ENCODE peak calls at places on chromosomes 11 and 22, in ten cellular contexts. F is fibroblast of lung, T is H9, S is mesenchymal stem cell, R is Karpas-422, X is endothelial cell of umbilical vein, M is GM23248, E is IMR-90, J is GM12878, O is neuronal stem cell. V is an unnamed sample. For H3K9me3, the result is how much of the 10 kb centered on the place peaks cover.

GRCh38 chr22:26367402-26368245 is 61.4 kb upstream of the ASPHD2 start:
- DNase-seq in S (peak), R (peak), T (peak), F (peak), J (no peak), X (peak), M (peak), O (peak), E (peak), V (peak)

GRCh38 chr11:121575250-121575962 is 122.6 kb upstream of the SORL1-AS1 start:
- DNase-seq in F (peak), T (no peak), M (peak), J (peak), E (peak), R (no peak), O (no peak), X (no peak), S (peak), V (no peak)

GRCh38 chr22:50576806-50577696 is 1.2 kb downstream of the CPT1B start:
- DNase-seq in O (no peak), R (no peak), T (no peak), S (no peak), E (no peak), F (no peak), X (no peak), J (no peak), M (no peak), V (no peak)

GRCh38 chr11:116376054-116376453 is 396.7 kb downstream of the BUD13 start:
- DNase-seq in O (no peak), M (no peak), R (no peak), T (no peak), S (no peak), X (no peak), F (no peak), E (no peak), J (no peak), V (no peak)

GRCh38 chr22:17700778-17701177 is 62.2 kb downstream of the BCL2L13 start:
- DNase-seq in J (no peak), T (no peak), X (peak), O (no peak), R (no peak), M (peak), F (no peak), E (no peak), S (no peak), V (no peak)

GRCh38 chr22:46995501-46996360 is 233.3 kb downstream of the TBC1D22A start:
- DNase-seq in O (no peak), R (no peak), T (no peak), J (no peak), F (no peak), S (no peak), X (no peak), E (no peak), M (no peak), V (no peak)

GRCh38 chr22:29029202-29030000 is 32.2 kb downstream of the C22orf31 start:
- DNase-seq in F (no peak), O (no peak), M (no peak), X (no peak), T (no peak), J (no peak), R (no peak), S (no peak), E (no peak), V (no peak)

GRCh38 chr11:120185678-120186407 is 25.0 kb upstream of the OAF start:
- DNase-seq in T (peak), O (no peak), R (no peak), S (no peak), X (no peak), J (no peak), M (no peak), E (no peak), F (no peak), V (peak)

GRCh38 chr11:20671856-20672546 is 2.6 kb downstream of the NELL1 start:
- DNase-seq in F (no peak), S (no peak), R (no peak), J (no peak), O (no peak), X (no peak), M (peak), E (no peak), T (no peak), V (peak)

GRCh38 chr11:111623527-111624030 is 21.3 kb downstream of the SIK2 start:
- DNase-seq in X (no peak), S (no peak), J (peak), F (no peak), M (no peak), T (no peak), R (no peak), O (no peak), E (no peak), V (peak)

GRCh38 chr11:134578807-134579708 is 167.0 kb upstream of the B3GAT1 start:
- DNase-seq in E (no peak), X (no peak), F (no peak), J (no peak), T (no peak), O (no peak), S (no peak), R (peak), M (no peak), V (no peak)

GRCh38 chr11:124769804-124770774 is 8.0 kb upstream of the ESAM start:
- DNase-seq in S (peak), T (no peak), J (no peak), O (no peak), R (no peak), M (peak), E (peak), F (peak), X (peak), V (no peak)

GRCh38 chr22:24938741-24939341 is 7.7 kb downstream of the LHFPL7 start:
- DNase-seq in S (peak), M (peak), X (peak), T (peak), E (peak), F (peak), J (no peak), O (no peak), R (peak), V (peak)

GRCh38 chr22:47225080-47225930 is 462.9 kb downstream of the TBC1D22A start:
- DNase-seq in O (no peak), S (no peak), E (no peak), F (no peak), T (peak), R (no peak), X (no peak), J (no peak), M (no peak), V (no peak)

GRCh38 chr11:126061707-126062678 is 673 bp downstream of the CDON start:
- DNase-seq in T (peak), J (no peak), F (peak), R (no peak), O (no peak), M (peak), X (peak), S (peak), E (peak), V (peak)

GRCh38 chr22:41308544-41308947 is 7.2 kb downstream of the ZC3H7B start:
- DNase-seq in E (no peak), T (no peak), R (no peak), S (peak), J (no peak), M (peak), O (no peak), X (no peak), F (no peak), V (peak)

GRCh38 chr11:61512435-61512834 is 3.9 kb downstream of the LRRC10B start:
- DNase-seq in T (no peak), E (no peak), S (no peak), X (no peak), F (no peak), R (no peak), M (no peak), O (no peak), J (no peak), V (peak)

GRCh38 chr11:113106507-113106906 is 145.3 kb downstream of the NCAM1 start:
- DNase-seq in S (peak), T (no peak), F (peak), X (no peak), J (no peak), E (peak), R (no peak), O (no peak), M (peak), V (no peak)

GRCh38 chr11:17036666-17037658 is 22.7 kb upstream of the PLEKHA7 start:
- DNase-seq in J (no peak), S (no peak), T (peak), X (no peak), R (peak), O (no peak), F (no peak), E (no peak), M (no peak), V (peak)

GRCh38 chr11:2382927-2383822 is 6.1 kb downstream of the CD81 start:
- DNase-seq in M (peak), R (peak), T (peak), X (peak), O (no peak), F (no peak), E (peak), S (peak), J (no peak), V (no peak)

GRCh38 chr22:39188809-39189208 is 36.3 kb upstream of the CBX7 start:
- DNase-seq in S (no peak), M (no peak), J (no peak), T (no peak), X (no peak), R (no peak), F (no peak), E (no peak), O (no peak), V (no peak)

GRCh38 chr11:120267319-120267718 is 27.4 kb downstream of the POU2F3 start:
- DNase-seq in M (no peak), R (peak), T (no peak), S (no peak), F (no peak), O (no peak), J (no peak), E (no peak), X (no peak), V (no peak)

GRCh38 chr22:47337161-47337621 is 574.7 kb downstream of the TBC1D22A start:
- DNase-seq in J (no peak), T (no peak), S (no peak), R (no peak), F (peak), M (peak), X (peak), O (no peak), E (peak), V (no peak)

GRCh38 chr11:64971421-64972233 is at the start of gene MAJIN:
- DNase-seq in F (peak), O (peak), E (peak), T (peak), X (peak), M (peak), S (peak), R (no peak), J (peak), V (peak)

GRCh38 chr11:60863550-60864521 is 3.5 kb upstream of the ZP1 start:
- DNase-seq in J (no peak), M (no peak), T (no peak), F (no peak), O (no peak), R (no peak), X (no peak), S (no peak), E (no peak), V (no peak)

GRCh38 chr11:62445314-62445740 is 26.5 kb downstream of the SCGB1A1 start:
- DNase-seq in O (no peak), S (peak), T (no peak), X (peak), E (peak), M (peak), J (no peak), F (peak), R (no peak), V (no peak)

GRCh38 chr11:62689421-62690183 is at the start of gene LRRN4CL:
- DNase-seq in R (no peak), F (peak), E (peak), S (peak), X (no peak), M (peak), J (no peak), T (no peak), O (no peak), V (peak)

GRCh38 chr11:66886671-66887221 is 29.9 kb downstream of the LRFN4 start:
- DNase-seq in M (peak), J (no peak), S (no peak), E (peak), R (no peak), T (no peak), X (no peak), F (peak), O (no peak), V (no peak)

DNA sequence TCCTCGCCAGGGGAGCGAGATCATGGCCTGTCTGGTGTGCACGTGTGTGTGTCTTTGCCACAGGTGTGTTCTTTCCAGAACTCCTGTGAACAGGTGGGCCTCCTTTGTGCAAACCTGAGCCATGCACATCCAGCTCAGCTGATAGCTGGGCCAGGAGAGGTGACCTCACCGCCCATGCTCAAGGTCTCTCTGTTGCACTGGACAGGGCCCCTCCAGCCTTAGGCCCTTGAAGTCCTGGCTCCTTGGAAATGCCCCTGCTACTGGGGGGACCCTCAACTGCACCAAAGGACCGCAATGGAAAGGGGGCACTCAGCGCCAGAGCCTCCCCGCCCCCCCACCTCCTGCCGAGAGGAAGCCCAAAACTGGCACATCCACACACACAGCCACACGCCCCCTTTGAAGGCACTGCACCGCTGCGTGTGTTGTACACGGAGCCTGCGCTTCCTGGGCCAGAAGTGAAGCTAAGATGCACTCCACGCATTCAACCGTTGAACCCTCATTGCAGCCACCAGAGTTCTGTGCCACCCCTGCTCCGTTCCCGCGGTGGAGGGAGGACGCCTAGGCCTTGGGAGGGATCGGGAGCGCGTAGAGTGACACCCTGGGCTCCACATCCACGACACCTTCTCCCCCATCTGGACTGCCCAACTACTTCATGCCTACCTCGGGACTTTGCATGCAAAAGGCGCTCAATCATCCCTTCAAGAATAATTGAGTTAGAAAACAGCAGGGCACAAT is 16.4 kb upstream of the IL2RB start:
- DNase-seq in O (no peak), M (no peak), S (no peak), E (no peak), J (no peak), X (no peak), R (no peak), T (no peak), F (no peak), V (no peak)
- H3K4me2 ChIP-seq in O (no peak), M (no peak), S (no peak), E (no peak), J (peak), X (no peak), R (no peak), T (no peak), F (no peak), V (no peak)

DNA sequence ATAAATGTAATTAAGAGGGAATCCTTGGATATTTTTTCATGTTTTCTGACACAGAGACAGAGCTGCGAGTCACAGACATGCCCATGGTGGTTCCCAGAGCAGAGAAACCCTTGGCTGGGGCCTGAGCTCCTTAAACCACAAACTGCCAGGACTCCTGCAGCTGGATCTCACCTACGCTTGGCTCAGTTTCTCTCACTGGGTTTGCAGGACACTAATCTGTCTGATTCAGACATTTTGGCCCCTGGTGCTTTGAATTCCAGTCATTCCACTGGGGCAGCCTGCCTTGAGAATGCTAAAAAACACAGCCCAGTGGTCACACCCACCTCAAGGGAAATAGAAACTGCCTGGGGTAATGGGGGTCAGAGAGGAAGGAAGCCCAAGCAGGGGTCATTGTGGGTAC is 122.6 kb downstream of the CCDC81 start:
- DNase-seq in O (no peak), E (peak), F (peak), S (no peak), J (no peak), T (no peak), M (peak), X (no peak), R (no peak), V (no peak)
- H3K27ac ChIP-seq in O (no peak), E (no peak), F (no peak), S (peak), J (no peak), T (no peak), M (no peak), X (no peak), R (no peak), V (no peak)

DNA sequence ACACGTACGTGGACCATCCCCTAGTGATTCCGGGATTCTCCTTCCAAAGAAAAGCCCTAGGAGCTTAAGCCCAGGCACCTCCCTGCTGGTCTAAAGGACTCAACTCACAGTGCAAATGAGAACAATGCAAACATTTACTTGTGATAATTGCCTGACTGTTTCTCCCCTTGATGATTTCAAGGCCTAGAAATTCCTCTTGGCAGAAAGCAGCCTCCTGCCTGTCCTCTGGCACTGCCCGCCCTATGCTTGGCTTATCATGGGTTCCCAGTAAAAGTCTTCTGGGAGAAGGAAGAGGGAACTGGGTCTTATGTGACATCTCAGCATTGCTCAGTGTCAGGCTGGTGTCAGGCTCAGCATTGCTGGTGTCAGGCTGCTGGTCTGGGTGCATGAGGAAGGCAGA is 351.8 kb downstream of the SHANK2 start:
- DNase-seq in T (no peak), F (no peak), X (no peak), J (no peak), R (no peak), O (no peak), E (no peak), S (no peak), M (no peak), V (no peak)
- H3K9me3 ChIP-seq in T (under half), F (under half), X (under half), J (under half), R (under half), O (under half), E (under half), S (under half), M (under half), V (under half)

GRCh38 chr22:45783690-45784089 is 112.1 kb downstream of the ATXN10 start:
- DNase-seq in J (no peak), F (no peak), T (no peak), M (no peak), E (no peak), R (no peak), O (no peak), S (no peak), X (no peak), V (no peak)

GRCh38 chr22:45781459-45781858 is 109.8 kb downstream of the ATXN10 start:
- DNase-seq in X (no peak), J (no peak), M (no peak), S (no peak), E (peak), T (no peak), O (no peak), F (peak), R (no peak), V (no peak)

GRCh38 chr22:45784357-45785277 is 113.0 kb downstream of the ATXN10 start:
- DNase-seq in E (no peak), S (no peak), J (peak), T (no peak), X (no peak), M (no peak), F (no peak), O (no peak), R (peak), V (no peak)

GRCh38 chr22:45781941-45782340 is 110.3 kb downstream of the ATXN10 start:
- DNase-seq in E (peak), O (no peak), R (no peak), M (peak), F (peak), X (no peak), T (no peak), S (no peak), J (no peak), V (no peak)

DNA sequence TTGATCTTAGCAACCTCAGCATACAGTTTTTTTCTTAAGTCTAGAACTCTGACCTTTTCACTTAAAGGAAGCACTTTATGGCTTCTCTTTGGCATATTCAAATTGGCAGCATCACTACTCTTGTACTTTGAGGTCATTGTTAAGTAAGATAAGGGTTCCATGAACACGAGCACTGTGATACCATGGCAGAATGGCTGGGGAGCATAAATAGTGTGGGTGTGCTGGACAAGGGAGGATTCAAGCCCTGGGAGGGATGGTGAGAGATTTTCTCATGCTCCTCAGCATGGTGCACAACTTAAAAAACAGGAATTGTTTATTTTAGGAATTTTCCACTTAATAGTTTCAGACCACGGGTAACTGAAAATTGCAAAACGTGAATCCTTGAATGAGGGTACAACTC is 111.4 kb downstream of the ATXN10 start:
- DNase-seq in S (no peak), E (no peak), T (no peak), O (no peak), F (no peak), X (no peak), J (no peak), R (peak), M (no peak), V (no peak)
- H3K4me2 ChIP-seq in S (no peak), E (no peak), T (no peak), O (no peak), F (no peak), X (no peak), J (no peak), R (peak), M (no peak), V (no peak)

GRCh38 chr22:21624120-21624879 is 5.5 kb downstream of the YDJC start:
- DNase-seq in F (no peak), X (no peak), J (no peak), E (peak), R (peak), T (peak), S (no peak), O (no peak), M (peak), V (peak)

GRCh38 chr22:21626735-21627469 is 2.9 kb downstream of the YDJC start:
- DNase-seq in M (no peak), J (no peak), X (no peak), F (no peak), E (no peak), T (no peak), R (no peak), O (no peak), S (no peak), V (no peak)

GRCh38 chr22:21623402-21623970 is 6.3 kb downstream of the YDJC start:
- DNase-seq in M (no peak), O (no peak), T (no peak), J (no peak), F (no peak), X (no peak), R (no peak), E (no peak), S (no peak), V (no peak)

GRCh38 chr22:21626073-21626734 is 3.6 kb downstream of the YDJC start:
- DNase-seq in T (no peak), J (no peak), M (no peak), R (peak), F (no peak), X (no peak), O (no peak), S (no peak), E (no peak), V (no peak)

GRCh38 chr22:21624880-21625791 is 4.7 kb downstream of the YDJC start:
- DNase-seq in R (peak), X (no peak), T (no peak), J (no peak), O (no peak), M (peak), F (no peak), S (no peak), E (no peak), V (no peak)
- H3K27ac ChIP-seq in R (peak), X (no peak), T (no peak), J (no peak), O (no peak), M (peak), F (no peak), S (no peak), E (no peak), V (no peak)

GRCh38 chr11:70104419-70104818 is 26.3 kb downstream of the ANO1 start:
- DNase-seq in J (no peak), F (no peak), M (peak), T (no peak), E (no peak), X (no peak), R (no peak), S (no peak), O (no peak), V (peak)
- H3K9me3 ChIP-seq in J (under half), F (under half), M (under half), T (under half), E (under half), X (under half), R (under half), S (under half), O (under half), V (under half)